ENCODE peak calls at places on chromosome 6, in six cellular contexts. One of them, this sample, is unnamed.

GRCh38 chr6:138401960-138402832 is 1.8 kb upstream of the HEBP2 start:
- DNase-seq in fibroblast of lung: no peak
- DNase-seq in AG10803: no peak
- DNase-seq in astrocyte: no peak
- DNase-seq in fibroblast of pulmonary artery: no peak
- DNase-seq in BE2C: peak; percentile 9
- DNase-seq in this sample: no peak

GRCh38 chr6:33689879-33690278 is 21.6 kb downstream of the UQCC2 start:
- DNase-seq in fibroblast of lung: no peak
- DNase-seq in AG10803: no peak
- DNase-seq in astrocyte: no peak
- DNase-seq in fibroblast of pulmonary artery: no peak
- DNase-seq in BE2C: no peak
- DNase-seq in this sample: no peak

GRCh38 chr6:53611342-53611741 is 54.2 kb downstream of the KLHL31 start:
- DNase-seq in fibroblast of lung: peak; percentile 21
- DNase-seq in AG10803: no peak
- DNase-seq in astrocyte: peak; percentile 14
- DNase-seq in fibroblast of pulmonary artery: no peak
- DNase-seq in BE2C: no peak
- DNase-seq in this sample: no peak

GRCh38 chr6:46973029-46973428 is 51.3 kb upstream of the ADGRF5 start:
- DNase-seq in fibroblast of lung: no peak
- DNase-seq in AG10803: no peak
- DNase-seq in astrocyte: no peak
- DNase-seq in fibroblast of pulmonary artery: no peak
- DNase-seq in BE2C: no peak
- DNase-seq in this sample: no peak

GRCh38 chr6:68194846-68195478 is 440.1 kb upstream of the ADGRB3 start:
- DNase-seq in fibroblast of lung: no peak
- DNase-seq in AG10803: no peak
- DNase-seq in astrocyte: no peak
- DNase-seq in fibroblast of pulmonary artery: no peak
- DNase-seq in BE2C: no peak
- DNase-seq in this sample: no peak

GRCh38 chr6:81451787-81452186 is 300.7 kb downstream of the TENT5A start:
- DNase-seq in fibroblast of lung: peak; percentile 94
- DNase-seq in AG10803: peak; percentile 76
- DNase-seq in astrocyte: peak; percentile 93
- DNase-seq in fibroblast of pulmonary artery: peak; percentile 93
- DNase-seq in BE2C: peak; percentile 16
- DNase-seq in this sample: peak; percentile 94

GRCh38 chr6:138087549-138087948 is 19.7 kb downstream of the PERP start:
- DNase-seq in fibroblast of lung: peak; percentile 37
- DNase-seq in AG10803: no peak
- DNase-seq in astrocyte: peak; percentile 31
- DNase-seq in fibroblast of pulmonary artery: no peak
- DNase-seq in BE2C: no peak
- DNase-seq in this sample: no peak

GRCh38 chr6:50565004-50565403 is 148.3 kb upstream of the TFAP2D start:
- DNase-seq in fibroblast of lung: no peak
- DNase-seq in AG10803: no peak
- DNase-seq in astrocyte: no peak
- DNase-seq in fibroblast of pulmonary artery: no peak
- DNase-seq in BE2C: no peak
- DNase-seq in this sample: no peak

GRCh38 chr6:40894962-40895799 is 143.8 kb downstream of the UNC5CL start:
- DNase-seq in fibroblast of lung: peak; percentile 47
- DNase-seq in AG10803: peak; percentile 70
- DNase-seq in astrocyte: peak; percentile 25
- DNase-seq in fibroblast of pulmonary artery: peak; percentile 62
- DNase-seq in BE2C: peak; percentile 65
- DNase-seq in this sample: peak; percentile 36

GRCh38 chr6:30612687-30613248 is 4.3 kb downstream of the PPP1R10 start:
- DNase-seq in fibroblast of lung: peak; percentile 89
- DNase-seq in AG10803: peak; percentile 61
- DNase-seq in astrocyte: peak; percentile 83
- DNase-seq in fibroblast of pulmonary artery: peak; percentile 37
- DNase-seq in BE2C: no peak
- DNase-seq in this sample: peak; percentile 65

GRCh38 chr6:40160826-40161225 is 226.6 kb upstream of the MOCS1 start:
- DNase-seq in fibroblast of lung: no peak
- DNase-seq in AG10803: no peak
- DNase-seq in astrocyte: no peak
- DNase-seq in fibroblast of pulmonary artery: no peak
- DNase-seq in BE2C: no peak
- DNase-seq in this sample: no peak

GRCh38 chr6:19812512-19813119 is 24.6 kb upstream of the ID4 start:
- DNase-seq in fibroblast of lung: peak; percentile 54
- DNase-seq in AG10803: peak; percentile 72
- DNase-seq in astrocyte: peak; percentile 39
- DNase-seq in fibroblast of pulmonary artery: peak; percentile 81
- DNase-seq in BE2C: peak; percentile 8
- DNase-seq in this sample: peak; percentile 51

GRCh38 chr6:131861356-131861755 is 53.5 kb downstream of the ENPP1 start:
- DNase-seq in fibroblast of lung: peak; percentile 83
- DNase-seq in AG10803: peak; percentile 92
- DNase-seq in astrocyte: peak; percentile 78
- DNase-seq in fibroblast of pulmonary artery: peak; percentile 38
- DNase-seq in BE2C: no peak
- DNase-seq in this sample: peak; percentile 41

GRCh38 chr6:20096506-20096905 is 115.8 kb downstream of the MBOAT1 start:
- DNase-seq in fibroblast of lung: no peak
- DNase-seq in AG10803: no peak
- DNase-seq in astrocyte: no peak
- DNase-seq in fibroblast of pulmonary artery: no peak
- DNase-seq in BE2C: no peak
- DNase-seq in this sample: no peak

GRCh38 chr6:132220800-132221199 is 180.5 kb downstream of the MOXD1 start:
- DNase-seq in fibroblast of lung: no peak
- DNase-seq in AG10803: no peak
- DNase-seq in astrocyte: no peak
- DNase-seq in fibroblast of pulmonary artery: no peak
- DNase-seq in BE2C: no peak
- DNase-seq in this sample: no peak

GRCh38 chr6:170037541-170038250 is 253.2 kb downstream of the DLL1 start:
- DNase-seq in fibroblast of lung: no peak
- DNase-seq in AG10803: peak; percentile 16
- DNase-seq in astrocyte: no peak
- DNase-seq in fibroblast of pulmonary artery: no peak
- DNase-seq in BE2C: no peak
- DNase-seq in this sample: no peak

GRCh38 chr6:161422710-161423109 is 148.8 kb upstream of the AGPAT4 start:
- DNase-seq in fibroblast of lung: peak; percentile 53
- DNase-seq in AG10803: peak; percentile 61
- DNase-seq in astrocyte: no peak
- DNase-seq in fibroblast of pulmonary artery: peak; percentile 53
- DNase-seq in BE2C: no peak
- DNase-seq in this sample: no peak

GRCh38 chr6:67630146-67630545 is 1004.9 kb upstream of the ADGRB3 start:
- DNase-seq in fibroblast of lung: peak; percentile 99
- DNase-seq in AG10803: peak; percentile 70
- DNase-seq in astrocyte: peak; percentile 99
- DNase-seq in fibroblast of pulmonary artery: peak; percentile 97
- DNase-seq in BE2C: no peak
- DNase-seq in this sample: peak; percentile 96

GRCh38 chr6:20302702-20303251 is 90.5 kb upstream of the MBOAT1 start:
- DNase-seq in fibroblast of lung: peak; percentile 81
- DNase-seq in AG10803: peak; percentile 18
- DNase-seq in astrocyte: peak; percentile 78
- DNase-seq in fibroblast of pulmonary artery: peak; percentile 8
- DNase-seq in BE2C: no peak
- DNase-seq in this sample: peak; percentile 23

GRCh38 chr6:32462609-32463008 is 22.9 kb downstream of the HLA-DRA start:
- DNase-seq in fibroblast of lung: no peak
- DNase-seq in AG10803: no peak
- DNase-seq in astrocyte: no peak
- DNase-seq in fibroblast of pulmonary artery: no peak
- DNase-seq in BE2C: no peak
- DNase-seq in this sample: no peak

GRCh38 chr6:5036309-5036708 is 32.5 kb upstream of the RPP40 start:
- DNase-seq in fibroblast of lung: peak; percentile 59
- DNase-seq in AG10803: peak; percentile 31
- DNase-seq in astrocyte: peak; percentile 41
- DNase-seq in fibroblast of pulmonary artery: peak; percentile 51
- DNase-seq in BE2C: peak; percentile 60
- DNase-seq in this sample: peak; percentile 29

GRCh38 chr6:28209753-28210535 is 15.1 kb upstream of the ZSCAN9 start:
- DNase-seq in fibroblast of lung: no peak
- DNase-seq in AG10803: no peak
- DNase-seq in astrocyte: no peak
- DNase-seq in fibroblast of pulmonary artery: no peak
- DNase-seq in BE2C: no peak
- DNase-seq in this sample: no peak

DNA sequence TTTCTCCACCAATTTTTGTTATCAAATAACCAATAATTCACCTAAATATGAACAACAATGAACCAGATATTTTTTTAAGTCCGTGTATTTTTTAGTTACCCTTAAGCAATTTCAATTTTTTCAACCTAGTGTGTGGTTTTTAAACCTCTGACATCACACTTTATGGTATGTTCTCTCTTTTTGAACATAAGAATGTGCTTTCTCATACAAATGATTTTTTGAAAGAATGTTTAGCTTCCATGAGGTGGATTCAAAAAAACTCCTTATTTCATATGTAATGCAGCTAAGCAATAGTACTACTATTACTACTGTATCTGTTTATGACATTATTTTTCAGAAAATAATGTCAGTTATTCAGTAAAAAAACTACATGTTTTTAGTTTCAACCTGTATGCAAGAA is 19.4 kb upstream of the MEI4 start:
- DNase-seq in fibroblast of lung: peak; percentile 60
- DNase-seq in AG10803: no peak
- DNase-seq in astrocyte: peak; percentile 50
- DNase-seq in fibroblast of pulmonary artery: no peak
- DNase-seq in BE2C: no peak
- DNase-seq in this sample: no peak
- H3K4me3 ChIP-seq in fibroblast of lung: no peak overlapping the region
- H3K4me3 ChIP-seq in AG10803: no peak overlapping the region
- H3K4me3 ChIP-seq in astrocyte: no peak overlapping the region
- H3K4me3 ChIP-seq in fibroblast of pulmonary artery: no peak overlapping the region
- H3K4me3 ChIP-seq in BE2C: no peak overlapping the region
- H3K4me3 ChIP-seq in this sample: no peak overlapping the region

GRCh38 chr6:88491266-88491665 is 325.1 kb upstream of the CNR1 start:
- DNase-seq in fibroblast of lung: no peak
- DNase-seq in AG10803: no peak
- DNase-seq in astrocyte: no peak
- DNase-seq in fibroblast of pulmonary artery: no peak
- DNase-seq in BE2C: no peak
- DNase-seq in this sample: no peak

GRCh38 chr6:88493717-88494116 is 327.6 kb upstream of the CNR1 start:
- DNase-seq in fibroblast of lung: no peak
- DNase-seq in AG10803: no peak
- DNase-seq in astrocyte: no peak
- DNase-seq in fibroblast of pulmonary artery: no peak
- DNase-seq in BE2C: no peak
- DNase-seq in this sample: no peak

GRCh38 chr6:88492241-88492640 is 326.1 kb upstream of the CNR1 start:
- DNase-seq in fibroblast of lung: no peak
- DNase-seq in AG10803: no peak
- DNase-seq in astrocyte: no peak
- DNase-seq in fibroblast of pulmonary artery: peak; percentile 1
- DNase-seq in BE2C: no peak
- DNase-seq in this sample: no peak

GRCh38 chr6:88494401-88495140 is 328.4 kb upstream of the CNR1 start:
- DNase-seq in fibroblast of lung: no peak
- DNase-seq in AG10803: no peak
- DNase-seq in astrocyte: no peak
- DNase-seq in fibroblast of pulmonary artery: no peak
- DNase-seq in BE2C: no peak
- DNase-seq in this sample: no peak

DNA sequence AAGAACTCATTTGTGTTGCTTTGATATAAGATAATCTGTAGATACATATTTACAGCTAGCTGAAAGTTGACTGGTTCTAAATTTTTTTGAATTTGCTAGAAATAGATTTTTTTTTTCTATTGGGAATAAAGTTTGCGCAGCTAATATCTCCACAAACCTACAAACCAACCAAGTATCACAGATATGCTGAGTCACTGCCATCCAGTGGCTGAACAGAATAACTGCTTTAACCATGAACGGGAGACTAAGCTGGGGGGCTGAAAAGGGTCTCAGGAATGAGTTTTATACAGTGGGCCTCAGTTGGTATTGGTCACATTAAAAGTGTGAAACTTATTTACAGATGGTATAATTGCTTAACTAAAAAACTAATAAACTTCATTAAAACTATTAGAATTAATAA is 326.7 kb upstream of the CNR1 start:
- DNase-seq in fibroblast of lung: peak; percentile 40
- DNase-seq in AG10803: peak; percentile 46
- DNase-seq in astrocyte: peak; percentile 28
- DNase-seq in fibroblast of pulmonary artery: peak; percentile 63
- DNase-seq in BE2C: peak; percentile 13
- DNase-seq in this sample: peak; percentile 52
- TF ChIP-seq CTCF in fibroblast of lung: peak; percentile 38
- TF ChIP-seq CTCF in AG10803: peak; percentile 68
- TF ChIP-seq CTCF in astrocyte: peak; percentile 29
- TF ChIP-seq CTCF in fibroblast of pulmonary artery: peak; percentile 55
- TF ChIP-seq CTCF in BE2C: peak; percentile 68
- TF ChIP-seq CTCF in this sample: peak; percentile 39

GRCh38 chr6:116256694-116257093 is 2.8 kb upstream of the TSPYL4 start:
- DNase-seq in fibroblast of lung: no peak
- DNase-seq in AG10803: no peak
- DNase-seq in astrocyte: no peak
- DNase-seq in fibroblast of pulmonary artery: no peak
- DNase-seq in BE2C: no peak
- DNase-seq in this sample: no peak
- H3K4me3 ChIP-seq in fibroblast of lung: no peak overlapping the region
- H3K4me3 ChIP-seq in AG10803: no peak overlapping the region
- H3K4me3 ChIP-seq in astrocyte: no peak overlapping the region
- H3K4me3 ChIP-seq in fibroblast of pulmonary artery: no peak overlapping the region
- H3K4me3 ChIP-seq in BE2C: no peak overlapping the region
- H3K4me3 ChIP-seq in this sample: no peak overlapping the region

DNA sequence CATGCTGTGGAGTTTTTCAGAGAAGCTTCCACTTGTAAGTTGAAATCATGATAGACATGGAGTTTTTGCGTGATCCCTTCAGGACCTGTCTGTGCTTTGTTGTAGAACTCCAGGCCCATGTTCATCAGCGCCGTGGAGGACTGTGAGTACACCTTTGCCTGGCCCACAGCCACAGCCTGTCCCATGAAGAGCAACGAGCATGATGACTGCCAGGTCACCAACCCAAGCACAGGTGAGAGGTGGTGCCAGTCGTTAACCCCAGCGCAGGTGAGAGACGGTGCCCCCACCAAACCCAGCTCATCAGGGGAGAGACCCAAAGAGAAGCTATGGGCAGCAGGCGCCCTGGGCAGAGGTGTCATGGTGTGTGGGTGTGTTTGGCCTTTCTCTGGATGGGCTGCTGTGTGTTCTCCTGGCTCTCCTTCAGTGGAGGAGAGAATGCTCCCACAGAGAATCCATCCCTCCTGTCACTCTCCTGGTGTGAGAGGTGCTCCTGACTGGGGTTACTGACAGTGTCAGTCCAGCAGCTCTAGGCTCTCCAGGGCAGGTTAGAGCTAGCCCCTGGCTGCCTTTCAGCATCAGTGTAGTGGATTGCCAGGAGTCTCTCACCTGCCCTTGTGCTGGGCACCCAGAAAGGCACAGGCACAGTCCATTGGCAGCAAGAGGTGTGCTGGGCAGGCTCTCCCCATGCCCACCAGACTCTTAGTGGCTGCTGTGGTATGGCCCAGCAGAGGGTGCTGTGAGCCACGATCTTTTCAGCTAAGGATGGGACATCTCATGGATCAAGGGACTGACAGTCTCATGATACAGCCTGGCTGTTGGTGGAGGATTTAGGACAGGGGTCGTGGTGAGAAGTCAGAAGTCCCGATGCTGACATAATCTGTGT is 49.6 kb upstream of the SLC22A1 start:
- DNase-seq in fibroblast of lung: no peak
- DNase-seq in AG10803: peak; percentile 11
- DNase-seq in astrocyte: no peak
- DNase-seq in fibroblast of pulmonary artery: peak; percentile 13
- DNase-seq in BE2C: no peak
- DNase-seq in this sample: no peak
- TF ChIP-seq CTCF in fibroblast of lung: no peak
- TF ChIP-seq CTCF in AG10803: peak; percentile 33
- TF ChIP-seq CTCF in astrocyte: no peak
- TF ChIP-seq CTCF in fibroblast of pulmonary artery: peak; percentile 32
- TF ChIP-seq CTCF in BE2C: peak; percentile 30
- TF ChIP-seq CTCF in this sample: peak; percentile 30